ENCODE peak calls at places on chromosomes 12 and 14, in five cellular contexts. W is NB4, Q is GM12892, Z is ovary, B is right lobe of liver. H is an unnamed sample.

GRCh38 chr12:93300611-93301021 is 77.1 kb upstream of the NUDT4 start:
- DNase-seq in Z (no peak), B (no peak), W (no peak), Q (no peak), H (no peak)

GRCh38 chr14:74541225-74541624 is 47.7 kb downstream of the ISCA2 start:
- DNase-seq in Z (no peak), W (no peak), B (no peak), Q (no peak), H (no peak)

GRCh38 chr14:67359319-67359774 is 257 bp downstream of the ATP6V1D start:
- DNase-seq in W (no peak), B (no peak), Q (no peak), Z (no peak), H (no peak)

GRCh38 chr12:2016862-2017723 is 12.8 kb upstream of the DCP1B start:
- DNase-seq in B (no peak), Q (no peak), W (no peak), Z (no peak), H (no peak)

GRCh38 chr12:52530905-52531304 is 10.7 kb upstream of the KRT5 start:
- DNase-seq in B (no peak), W (no peak), Q (no peak), Z (no peak), H (no peak)

GRCh38 chr14:89485264-89485663 is 68.2 kb upstream of the FOXN3 start:
- DNase-seq in Z (no peak), B (no peak), W (peak), Q (no peak), H (no peak)

GRCh38 chr14:29352681-29353080 is 575.0 kb downstream of the PRKD1 start:
- DNase-seq in W (no peak), B (no peak), Q (no peak), Z (no peak), H (no peak)

GRCh38 chr14:20184181-20184580 is 6.5 kb upstream of the OR11G2 start:
- DNase-seq in B (no peak), Q (no peak), Z (no peak), W (no peak), H (no peak)

GRCh38 chr14:102320671-102321455 is 1.3 kb downstream of the ZNF839 start:
- DNase-seq in Z (no peak), Q (no peak), W (no peak), B (no peak), H (no peak)

GRCh38 chr14:101500681-101501080 is 60.6 kb upstream of the DIO3 start:
- DNase-seq in Z (peak), Q (no peak), W (no peak), B (peak), H (no peak)

GRCh38 chr12:27024291-27024690 is 1.9 kb downstream of the MED21 start:
- DNase-seq in Q (no peak), W (no peak), Z (no peak), B (no peak), H (no peak)

GRCh38 chr12:93146278-93146939 is 217.3 kb upstream of the EEA1 start:
- DNase-seq in B (no peak), Q (no peak), Z (no peak), W (no peak), H (no peak)

GRCh38 chr14:79448922-79449321 is 762.4 kb downstream of the DIO2 start:
- DNase-seq in W (no peak), Q (no peak), B (no peak), Z (no peak), H (no peak)

GRCh38 chr14:52998376-52999010 is 47.6 kb upstream of the FERMT2 start:
- DNase-seq in B (no peak), Z (no peak), W (no peak), Q (no peak), H (no peak)

DNA sequence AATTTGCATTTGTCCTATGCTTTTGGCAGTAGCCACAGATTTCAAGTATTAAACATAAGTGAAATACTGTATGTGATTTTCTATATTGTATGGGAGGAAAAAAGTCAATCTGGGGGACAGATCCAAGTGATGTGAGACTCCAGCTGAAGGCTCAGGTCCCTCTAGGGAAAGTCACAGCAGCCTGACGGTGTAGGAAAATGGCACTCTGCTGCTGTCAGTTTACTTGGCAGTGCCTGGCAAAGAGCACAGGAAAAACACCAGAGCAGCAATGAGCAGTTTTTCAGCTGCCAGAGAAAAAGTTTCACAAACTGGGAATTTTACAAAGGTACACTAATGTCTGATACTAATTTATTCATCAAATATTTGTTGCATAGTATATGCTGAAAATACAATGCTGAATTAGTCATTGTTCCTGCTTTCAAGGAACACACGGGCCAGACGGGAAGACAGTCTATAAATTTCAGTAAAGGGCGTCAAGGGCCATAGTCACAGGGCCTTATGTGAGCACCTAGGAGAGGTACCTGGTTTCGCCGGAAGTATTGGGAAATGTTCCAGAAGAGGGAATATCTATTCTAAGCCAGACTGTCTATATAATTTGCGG is 66.2 kb upstream of the SLC38A2 start:
- DNase-seq in Z (no peak), W (no peak), B (no peak), Q (no peak), H (no peak)
- TF ChIP-seq POLR2A in Z (no peak), W (no peak), B (no peak), Q (no peak), H (no peak)

GRCh38 chr12:7439579-7440505 is 4.1 kb downstream of the CD163L1 start:
- DNase-seq in Q (no peak), W (peak), Z (no peak), B (no peak), H (no peak)
- TF ChIP-seq POLR2A in Q (no peak), W (no peak), Z (no peak), B (no peak), H (no peak)

GRCh38 chr12:14257734-14258467 is 107.6 kb upstream of the ATF7IP start:
- DNase-seq in B (peak), Z (peak), Q (no peak), W (peak), H (peak)
- TF ChIP-seq POLR2A in B (peak), Z (peak), Q (no peak), W (no peak), H (no peak)

GRCh38 chr12:6383572-6384498 is at the start of gene LTBR:
- DNase-seq in B (peak), Z (peak), W (peak), Q (no peak), H (peak)
- TF ChIP-seq POLR2A in B (peak), Z (peak), W (peak), Q (no peak), H (no peak)

DNA sequence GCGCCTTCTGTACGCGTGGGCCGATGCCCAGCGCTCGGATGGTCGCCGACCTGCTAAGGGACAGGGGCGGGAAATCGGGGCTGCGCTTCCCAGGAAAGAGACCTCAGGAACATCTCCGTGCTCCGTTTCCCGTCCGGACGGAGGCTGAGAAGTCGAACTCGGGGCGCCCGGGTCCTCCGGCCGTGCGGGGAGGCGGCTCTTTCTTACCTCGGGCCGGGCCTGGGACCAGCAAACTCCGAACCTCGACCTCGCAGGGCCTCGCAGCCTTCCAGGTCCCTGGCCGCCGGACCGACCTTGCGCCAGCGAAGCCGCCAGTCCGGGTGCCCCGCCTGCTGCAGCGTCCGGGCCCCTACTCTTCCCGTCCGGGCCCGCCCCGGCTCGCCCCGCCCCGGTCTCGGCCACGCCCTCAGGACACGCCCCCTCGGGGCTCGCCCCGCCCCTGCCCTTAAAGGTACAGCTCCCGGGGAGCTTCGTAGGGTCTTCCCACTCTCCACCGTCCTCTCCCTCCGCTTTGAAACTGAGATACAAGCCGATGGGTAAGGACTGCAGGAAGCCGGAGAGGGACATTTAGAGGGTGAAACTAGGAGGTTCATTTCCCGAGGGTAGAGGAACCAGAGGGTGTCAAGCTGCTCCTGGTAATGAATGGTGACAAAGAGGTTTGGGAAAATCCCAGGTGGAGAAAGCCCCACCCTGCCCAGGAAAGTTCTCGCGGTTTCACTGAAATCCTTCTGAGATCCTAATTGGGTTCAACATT is at the start of gene SLC8B1:
- DNase-seq in Q (peak), W (peak), Z (peak), B (peak), H (peak)
- TF ChIP-seq POLR2A in Q (peak), W (peak), Z (peak), B (peak), H (no peak)

DNA sequence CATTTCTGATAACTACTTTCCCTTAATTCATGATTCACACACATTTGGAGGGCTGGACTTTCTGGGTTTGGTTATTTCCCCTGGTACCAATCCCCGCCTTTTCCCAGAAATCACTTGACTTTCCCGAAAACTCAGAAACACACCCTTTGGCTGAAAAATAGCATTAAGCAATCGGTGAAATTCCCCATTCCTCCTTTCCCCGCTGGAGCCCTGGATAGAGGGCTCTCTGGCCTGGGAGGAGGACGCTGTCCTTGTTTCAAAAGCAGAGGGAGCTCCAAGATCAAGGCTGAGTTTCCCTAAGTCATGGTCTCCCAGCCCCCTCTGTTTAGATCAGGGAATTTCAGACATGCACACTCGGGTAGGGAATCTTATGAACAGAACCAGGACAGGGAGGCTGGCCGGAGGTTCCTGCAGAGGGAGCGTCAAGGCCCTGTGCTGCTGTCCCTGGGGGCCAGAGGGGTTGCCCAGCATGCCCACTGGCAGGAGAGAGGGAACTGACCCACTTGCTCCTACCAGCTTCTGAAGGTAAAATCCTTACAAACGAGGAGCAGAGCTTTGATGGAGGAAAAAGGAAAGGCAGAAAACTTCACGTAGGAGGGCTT is at the start of gene C1S:
- DNase-seq in B (peak), W (no peak), Q (no peak), Z (peak), H (peak)
- TF ChIP-seq POLR2A in B (peak), W (no peak), Q (no peak), Z (peak), H (no peak)

GRCh38 chr12:32877670-32878459 is 18.7 kb downstream of the PKP2 start:
- DNase-seq in Q (no peak), Z (no peak), W (no peak), B (no peak), H (peak)
- TF ChIP-seq POLR2A in Q (no peak), Z (no peak), W (no peak), B (no peak), H (no peak)

GRCh38 chr14:98782062-98782461 is 489.9 kb downstream of the BCL11B start:
- DNase-seq in Z (no peak), Q (no peak), B (no peak), W (no peak), H (no peak)
- TF ChIP-seq POLR2A in Z (no peak), Q (no peak), B (no peak), W (no peak), H (no peak)

H was measured in lower leg skin.